ENCODE peak calls at places on chromosomes 2 and 18, in eight cellular contexts. D is T-cell; O is colonic mucosa; V is NCI-H1436; K is activated T-cell treated with anti-CD3 and anti-CD28 coated beads, Interleukin-2, amount 50 U/mL, for 72 hours; I is M059J; Z is amniotic stem cell; H is mammary epithelial cell. W is an unnamed sample.
A peak's percentile ranks its signal among the peaks of the same experiment; 100 is the strongest.

GRCh38 chr2:25328152-25329085 is 13.3 kb downstream of the DNMT3A start:
- DNase-seq in K (no peak), D (no peak), H (no peak), V (no peak), I (no peak), Z (no peak), O (no peak), W (no peak)

GRCh38 chr2:32947484-32948143 is 861 bp downstream of the LTBP1 start:
- DNase-seq in K (peak; percentile 50), I (peak; percentile 56), O (peak; percentile 59), D (peak; percentile 11), Z (peak; percentile 8), H (peak; percentile 41), V (no peak), W (no peak)

GRCh38 chr2:98912957-98913915 is 22.8 kb downstream of the CRACDL start:
- DNase-seq in Z (no peak), D (no peak), O (no peak), H (peak; percentile 91), K (no peak), I (peak; percentile 36), V (no peak), W (no peak)

GRCh38 chr2:216302981-216303676 is 69.2 kb downstream of the MARCHF4 start:
- DNase-seq in I (peak; percentile 66), K (no peak), D (no peak), H (no peak), Z (no peak), V (no peak), O (no peak), W (no peak)

GRCh38 chr2:88443353-88443938 is 9.0 kb downstream of the FOXI3 start:
- DNase-seq in V (no peak), O (no peak), Z (no peak), K (no peak), D (no peak), I (no peak), H (no peak), W (no peak)

GRCh38 chr2:189426886-189427285 is 14.4 kb upstream of the WDR75 start:
- DNase-seq in D (no peak), V (no peak), I (no peak), K (no peak), Z (no peak), O (no peak), H (no peak), W (no peak)

GRCh38 chr2:232886632-232887031 is 16.6 kb downstream of the SNORC start:
- DNase-seq in H (no peak), Z (no peak), D (no peak), I (no peak), K (no peak), O (no peak), V (no peak), W (no peak)

GRCh38 chr2:201842131-201842530 is 35.8 kb downstream of the CDK15 start:
- DNase-seq in O (no peak), H (no peak), I (no peak), Z (no peak), D (no peak), V (no peak), K (no peak), W (no peak)

GRCh38 chr18:47113796-47114540 is 36.3 kb downstream of the HDHD2 start:
- DNase-seq in I (peak; percentile 8), D (no peak), V (no peak), Z (no peak), K (no peak), H (no peak), O (no peak), W (no peak)

GRCh38 chr2:61340242-61340641 is 130.6 kb downstream of the USP34 start:
- DNase-seq in I (no peak), D (no peak), K (no peak), O (no peak), H (peak; percentile 24), V (no peak), Z (no peak), W (no peak)

GRCh38 chr2:122864728-122865127 is 1109.3 kb downstream of the TSN start:
- DNase-seq in O (no peak), D (no peak), K (no peak), H (no peak), V (no peak), I (no peak), Z (no peak), W (no peak)

GRCh38 chr2:36967236-36967876 is 1.0 kb upstream of the STRN start:
- DNase-seq in V (no peak), Z (no peak), O (peak; percentile 74), H (peak; percentile 3), D (no peak), I (peak; percentile 27), K (no peak), W (peak; percentile 52)

GRCh38 chr18:79516441-79516931 is 120.8 kb downstream of the NFATC1 start:
- DNase-seq in V (no peak), Z (no peak), O (peak; percentile 8), K (no peak), H (no peak), D (peak; percentile 56), I (no peak), W (no peak)

GRCh38 chr2:235139956-235140800 is 188.4 kb downstream of the SH3BP4 start:
- DNase-seq in H (no peak), O (no peak), K (no peak), V (no peak), D (no peak), I (no peak), Z (no peak), W (no peak)

GRCh38 chr18:3238742-3239141 is 8.9 kb upstream of the MYL12A start:
- DNase-seq in D (no peak), H (no peak), Z (no peak), K (no peak), O (no peak), V (no peak), I (no peak), W (no peak)

GRCh38 chr18:5543036-5543671 is 643 bp downstream of the EPB41L3 start:
- DNase-seq in V (peak; percentile 22), Z (no peak), K (no peak), H (no peak), O (no peak), I (no peak), D (no peak), W (no peak)

GRCh38 chr18:62957885-62958472 is 242.6 kb downstream of the PHLPP1 start:
- DNase-seq in I (peak; percentile 48), Z (no peak), O (peak; percentile 67), D (peak; percentile 27), K (peak; percentile 71), H (peak; percentile 19), V (peak; percentile 32), W (no peak)

GRCh38 chr18:31508781-31509180 is 10.8 kb downstream of the DSG2 start:
- DNase-seq in Z (no peak), V (no peak), D (no peak), I (no peak), H (peak; percentile 57), O (no peak), K (no peak), W (no peak)

GRCh38 chr2:37993135-37993534 is 68.0 kb downstream of the RMDN2 start:
- DNase-seq in V (no peak), Z (no peak), I (peak; percentile 24), K (no peak), O (no peak), H (no peak), D (no peak), W (no peak)

GRCh38 chr18:70074091-70074490 is 126.4 kb upstream of the CD226 start:
- DNase-seq in O (no peak), K (no peak), V (no peak), I (peak; percentile 23), D (no peak), H (no peak), Z (no peak), W (no peak)

GRCh38 chr2:67446504-67446911 is 49.4 kb downstream of the ETAA1 start:
- DNase-seq in Z (no peak), K (no peak), O (no peak), D (no peak), V (peak; percentile 72), H (peak; percentile 71), I (peak; percentile 80), W (no peak)

GRCh38 chr2:47000679-47001075 is 85.1 kb upstream of the MCFD2 start:
- DNase-seq in O (no peak), H (no peak), K (no peak), Z (no peak), D (no peak), V (no peak), I (no peak), W (no peak)

GRCh38 chr2:3073196-3073595 is 304.4 kb downstream of the EIPR1 start:
- DNase-seq in D (no peak), V (peak; percentile 36), K (no peak), Z (no peak), H (no peak), I (no peak), O (no peak), W (no peak)

GRCh38 chr2:240200230-240201051 is 60.0 kb upstream of the OTOS start:
- DNase-seq in D (no peak), K (no peak), O (no peak), H (no peak), V (no peak), Z (no peak), I (no peak), W (no peak)

GRCh38 chr2:53768233-53768542 is 584 bp downstream of the CHAC2 start:
- DNase-seq in D (no peak), K (no peak), Z (no peak), V (peak; percentile 57), I (peak; percentile 60), O (no peak), H (no peak), W (peak; percentile 17)

GRCh38 chr18:49055787-49056186 is 105.0 kb upstream of the SMAD7 start:
- DNase-seq in I (peak; percentile 91), V (no peak), D (no peak), K (peak; percentile 47), H (peak; percentile 17), Z (peak; percentile 12), O (no peak), W (peak; percentile 47)

GRCh38 chr2:38160517-38160916 is 84.6 kb upstream of the CYP1B1 start:
- DNase-seq in H (no peak), D (no peak), I (no peak), K (no peak), Z (no peak), V (no peak), O (no peak), W (no peak)

W was measured in pons.